ENCODE peak calls at places on chromosomes 7 and 10, in five cellular contexts. S is GM13977, A is epithelial cell of esophagus, P is breast epithelium, V is tibial artery. U is an unnamed sample.

GRCh38 chr7:1370738-1371137 is 88.5 kb downstream of the MICALL2 start:
- DNase-seq in S (no peak), A (no peak), P (no peak), V (no peak), U (no peak)

GRCh38 chr10:71523756-71524155 is 127.0 kb downstream of the CDH23 start:
- DNase-seq in S (no peak), A (no peak), P (no peak), V (no peak), U (no peak)

GRCh38 chr7:1920266-1920681 is 250.2 kb downstream of the ELFN1 start:
- DNase-seq in S (peak; percentile 73), A (no peak), P (no peak), V (no peak), U (no peak)

GRCh38 chr7:30903146-30903545 is 8.5 kb upstream of the AQP1 start:
- DNase-seq in S (no peak), A (no peak), P (no peak), V (no peak), U (no peak)

GRCh38 chr7:22601812-22602568 is 102.0 kb upstream of the STEAP1B start:
- DNase-seq in S (no peak), A (peak; percentile 45), P (no peak), V (no peak), U (peak; percentile 65)

GRCh38 chr7:51242007-51242691 is 74.5 kb downstream of the COBL start:
- DNase-seq in S (no peak), A (no peak), P (no peak), V (no peak), U (peak; percentile 34)

GRCh38 chr7:25537678-25538375 is 309.5 kb upstream of the NPVF start:
- DNase-seq in S (no peak), A (no peak), P (no peak), V (no peak), U (no peak)

GRCh38 chr7:45962861-45963260 is 41.8 kb upstream of the IGFBP3 start:
- DNase-seq in S (no peak), A (no peak), P (no peak), V (no peak), U (no peak)

GRCh38 chr10:95275726-95276366 is 15.0 kb downstream of the PDLIM1 start:
- DNase-seq in S (no peak), A (peak; percentile 92), P (no peak), V (no peak), U (peak; percentile 73)

GRCh38 chr7:108348913-108349312 is 107.3 kb downstream of the NRCAM start:
- DNase-seq in S (no peak), A (peak; percentile 89), P (no peak), V (no peak), U (peak; percentile 87)

GRCh38 chr10:126928252-126928651 is 23.0 kb downstream of the DOCK1 start:
- DNase-seq in S (no peak), A (no peak), P (no peak), V (no peak), U (no peak)

GRCh38 chr7:37211097-37211496 is 237.6 kb downstream of the ELMO1 start:
- DNase-seq in S (no peak), A (peak; percentile 46), P (no peak), V (peak; percentile 66), U (peak; percentile 49)

GRCh38 chr10:127973810-127974311 is 67.0 kb downstream of the PTPRE start:
- DNase-seq in S (no peak), A (no peak), P (no peak), V (no peak), U (no peak)

GRCh38 chr7:23426876-23427275 is 43.4 kb downstream of the IGF2BP3 start:
- DNase-seq in S (no peak), A (no peak), P (no peak), V (no peak), U (no peak)

GRCh38 chr7:141360414-141360760 is 190.8 kb upstream of the AGK start:
- DNase-seq in S (no peak), A (no peak), P (no peak), V (no peak), U (no peak)

GRCh38 chr7:46539892-46540483 is 618.9 kb upstream of the IGFBP3 start:
- DNase-seq in S (no peak), A (no peak), P (no peak), V (no peak), U (no peak)

GRCh38 chr7:87029078-87029477 is 30.4 kb downstream of the ELAPOR2 start:
- DNase-seq in S (no peak), A (no peak), P (no peak), V (no peak), U (no peak)

GRCh38 chr10:100829103-100829870 is 83.5 kb upstream of the SLF2 start:
- DNase-seq in S (peak; percentile 59), A (no peak), P (no peak), V (no peak), U (no peak)

GRCh38 chr10:13272164-13272571 is 27.7 kb downstream of the PHYH start:
- DNase-seq in S (no peak), A (no peak), P (no peak), V (peak; percentile 51), U (no peak)

GRCh38 chr7:68246189-68246633 is 1249.6 kb downstream of the TYW1 start:
- DNase-seq in S (no peak), A (peak; percentile 72), P (peak; percentile 57), V (no peak), U (no peak)

GRCh38 chr7:68248973-68249372 is 1252.3 kb downstream of the TYW1 start:
- DNase-seq in S (no peak), A (no peak), P (no peak), V (no peak), U (no peak)

GRCh38 chr7:68247566-68247965 is 1250.9 kb downstream of the TYW1 start:
- DNase-seq in S (no peak), A (no peak), P (no peak), V (no peak), U (no peak)

GRCh38 chr7:68249611-68250010 is 1253.0 kb downstream of the TYW1 start:
- DNase-seq in S (no peak), A (no peak), P (no peak), V (no peak), U (no peak)

GRCh38 chr7:68250143-68250542 is 1253.5 kb downstream of the TYW1 start:
- DNase-seq in S (no peak), A (no peak), P (no peak), V (no peak), U (no peak)
- TF ChIP-seq CTCF in S (no peak), A (no peak), P (no peak), V (no peak), U (no peak)

DNA sequence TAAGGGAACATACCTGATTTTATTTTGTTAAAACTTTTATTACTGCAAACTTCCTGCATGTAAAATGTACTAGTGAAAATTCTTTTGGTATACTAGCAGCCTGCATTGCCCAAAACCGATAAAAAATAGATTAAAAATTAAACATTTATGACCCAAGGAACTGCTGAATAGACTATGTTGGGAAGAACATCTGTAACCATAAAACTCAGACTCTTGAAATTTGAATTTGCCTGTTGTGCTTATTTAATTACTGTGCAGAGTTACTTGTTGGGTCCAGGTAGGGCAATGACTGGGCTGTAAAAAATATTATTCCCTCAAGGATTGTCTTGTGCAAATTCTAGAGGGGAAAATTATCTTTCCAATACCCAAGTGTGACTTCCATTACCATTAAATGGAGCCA is 193.5 kb upstream of the PITRM1 start:
- DNase-seq in S (no peak), A (no peak), P (no peak), V (no peak), U (no peak)
- TF ChIP-seq CTCF in S (no peak), A (no peak), P (no peak), V (no peak), U (no peak)

GRCh38 chr10:99694171-99694570 is 34.9 kb downstream of the ENTPD7 start:
- DNase-seq in S (no peak), A (peak; percentile 16), P (no peak), V (no peak), U (no peak)

GRCh38 chr10:99695761-99696160 is 36.2 kb downstream of the COX15 start:
- DNase-seq in S (no peak), A (no peak), P (no peak), V (no peak), U (no peak)

GRCh38 chr10:99700649-99701048 is 31.3 kb downstream of the COX15 start:
- DNase-seq in S (no peak), A (no peak), P (no peak), V (no peak), U (no peak)

DNA sequence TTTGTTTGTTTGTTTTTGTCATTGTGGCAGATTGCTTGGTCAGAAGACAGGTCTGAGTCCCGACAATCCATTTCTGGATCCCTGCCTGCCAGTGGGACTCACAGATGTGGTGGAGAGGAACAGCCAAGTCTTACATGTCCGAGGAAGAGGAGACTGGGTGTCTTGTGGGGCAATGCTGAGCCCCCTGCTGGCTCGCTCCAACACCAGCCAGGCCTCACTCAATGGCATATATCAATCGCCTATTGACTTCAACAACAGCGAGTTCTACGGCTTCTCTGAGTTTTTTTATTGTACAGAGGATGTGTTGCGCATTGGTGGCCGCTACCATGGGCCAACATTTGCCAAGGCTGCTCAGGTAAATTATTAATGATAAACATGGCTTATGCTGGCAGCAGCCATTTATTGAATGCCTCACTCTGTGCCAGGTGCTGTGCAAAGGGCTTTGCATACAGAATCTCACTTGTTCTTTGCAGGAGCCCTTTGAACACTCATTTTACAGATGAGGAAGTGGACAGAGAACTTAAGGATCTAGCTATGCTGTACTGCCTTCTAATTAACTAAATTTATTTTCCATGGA is 33.3 kb downstream of the COX15 start:
- DNase-seq in S (no peak), A (no peak), P (no peak), V (no peak), U (no peak)
- TF ChIP-seq CTCF in S (no peak), A (peak; percentile 18), P (no peak), V (no peak), U (no peak)

GRCh38 chr7:155533120-155533826 is 13.1 kb downstream of the CNPY1 start:
- DNase-seq in S (peak; percentile 47), A (no peak), P (no peak), V (no peak), U (no peak)

GRCh38 chr7:155534691-155535090 is 11.7 kb downstream of the CNPY1 start:
- DNase-seq in S (peak; percentile 13), A (no peak), P (no peak), V (no peak), U (no peak)

GRCh38 chr7:155531686-155532085 is 14.7 kb downstream of the CNPY1 start:
- DNase-seq in S (peak; percentile 26), A (peak; percentile 25), P (no peak), V (peak; percentile 14), U (no peak)

GRCh38 chr7:155532792-155533119 is 13.6 kb downstream of the CNPY1 start:
- DNase-seq in S (no peak), A (no peak), P (no peak), V (no peak), U (no peak)

DNA sequence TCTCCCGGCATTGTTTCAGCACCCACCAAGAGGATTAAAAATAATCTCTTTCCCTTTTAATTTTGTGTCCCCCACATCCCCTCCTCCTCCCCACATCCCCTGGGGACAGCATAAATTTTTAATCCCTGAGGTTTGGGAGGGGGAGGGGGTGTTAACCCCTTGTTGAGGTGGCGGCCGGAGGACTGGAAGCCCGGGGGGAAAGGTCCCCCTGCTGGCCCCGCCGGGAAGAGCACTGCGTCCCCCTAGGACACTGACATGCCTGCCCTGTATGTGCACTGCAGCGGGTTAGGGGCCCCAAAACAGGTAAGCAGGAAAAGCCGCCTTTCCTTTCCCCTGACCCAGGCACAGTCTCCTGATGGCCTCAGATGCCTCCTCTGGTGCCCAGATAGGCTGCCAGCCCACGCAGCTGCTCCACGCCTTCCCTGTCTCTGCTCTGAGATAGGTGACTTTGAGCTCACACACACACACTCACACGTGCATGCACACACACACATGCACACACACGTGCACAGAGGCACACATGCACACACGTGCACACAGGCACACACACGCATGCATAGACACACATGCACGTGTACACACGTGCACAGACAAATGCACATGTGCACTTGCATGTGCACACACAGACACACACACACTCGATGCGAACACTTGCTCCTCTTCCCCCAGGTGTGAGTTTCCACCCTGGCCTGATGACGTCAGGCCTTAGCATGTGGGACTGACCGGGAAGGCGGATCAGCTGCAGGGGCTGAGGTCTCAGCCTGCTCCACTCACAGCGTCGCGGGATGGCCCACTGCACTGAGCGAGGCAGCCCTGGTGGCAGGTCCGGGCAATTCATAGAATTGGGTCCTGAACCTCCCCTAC is 12.3 kb downstream of the CNPY1 start:
- DNase-seq in S (peak; percentile 86), A (no peak), P (no peak), V (no peak), U (no peak)
- TF ChIP-seq CTCF in S (peak; percentile 81), A (peak; percentile 37), P (no peak), V (no peak), U (no peak)